ENCODE peak calls at places on chromosomes 5 and 9, in nine cellular contexts. Z is uterus, H is endothelial cell, V is astrocyte of the spinal cord, Q is kidney epithelial cell, U is GM10248, M is type B pancreatic cell, S is hepatocyte, X is thyroid gland. L is an unnamed sample.
A peak's percentile ranks its signal among the peaks of the same experiment; 100 is the strongest.

GRCh38 chr9:135788576-135789300 is 86.8 kb downstream of the KCNT1 start:
- DNase-seq in Z (no peak), H (no peak), V (no peak), Q (no peak), U (no peak), M (no peak), S (no peak), X (no peak), L (no peak)

GRCh38 chr9:113901196-113901818 is 25.2 kb downstream of the ZNF618 start:
- DNase-seq in Z (no peak), H (no peak), V (no peak), Q (no peak), U (no peak), M (no peak), S (no peak), X (no peak), L (no peak)

GRCh38 chr5:111252799-111253564 is 28.8 kb downstream of the CAMK4 start:
- DNase-seq in Z (no peak), H (no peak), V (no peak), Q (no peak), U (peak; percentile 59), M (no peak), S (no peak), X (no peak), L (no peak)

GRCh38 chr5:53480474-53481353 is at the start of gene FST:
- DNase-seq in Z (peak; percentile 15), H (peak; percentile 45), V (peak; percentile 44), Q (no peak), U (peak; percentile 38), M (peak; percentile 71), S (peak; percentile 66), X (peak; percentile 10), L (peak; percentile 72)

GRCh38 chr5:372911-373709 is 51.6 kb downstream of the AHRR start:
- DNase-seq in Z (no peak), H (no peak), V (no peak), Q (no peak), U (no peak), M (peak; percentile 70), S (no peak), X (no peak), L (peak; percentile 77)

GRCh38 chr9:20376780-20377179 is 245.5 kb downstream of the MLLT3 start:
- DNase-seq in Z (no peak), H (no peak), V (no peak), Q (no peak), U (no peak), M (no peak), S (no peak), X (no peak), L (no peak)

GRCh38 chr9:137757613-137758029 is 120.0 kb upstream of the CACNA1B start:
- DNase-seq in Z (no peak), H (no peak), V (peak; percentile 76), Q (peak; percentile 57), U (peak; percentile 45), M (no peak), S (no peak), X (no peak), L (no peak)

GRCh38 chr5:169272111-169272510 is 28.8 kb downstream of the SLIT3 start:
- DNase-seq in Z (no peak), H (no peak), V (no peak), Q (no peak), U (no peak), M (no peak), S (no peak), X (peak; percentile 25), L (no peak)

GRCh38 chr9:18338042-18338441 is 135.9 kb upstream of the ADAMTSL1 start:
- DNase-seq in Z (no peak), H (no peak), V (peak; percentile 91), Q (no peak), U (no peak), M (no peak), S (no peak), X (no peak), L (no peak)

GRCh38 chr5:43674536-43674935 is 71.6 kb downstream of the NNT start:
- DNase-seq in Z (no peak), H (no peak), V (no peak), Q (no peak), U (no peak), M (no peak), S (no peak), X (no peak), L (no peak)

GRCh38 chr5:93890657-93891056 is 149.3 kb upstream of the POU5F2 start:
- DNase-seq in Z (no peak), H (no peak), V (no peak), Q (no peak), U (no peak), M (no peak), S (peak; percentile 14), X (no peak), L (no peak)

GRCh38 chr9:20604561-20604960 is 17.7 kb downstream of the MLLT3 start:
- DNase-seq in Z (no peak), H (no peak), V (peak; percentile 67), Q (no peak), U (peak; percentile 20), M (no peak), S (no peak), X (no peak), L (no peak)

GRCh38 chr5:178483620-178484019 is 106.6 kb downstream of the COL23A1 start:
- DNase-seq in Z (no peak), H (no peak), V (no peak), Q (no peak), U (no peak), M (no peak), S (no peak), X (no peak), L (peak; percentile 86)

GRCh38 chr9:88041447-88041846 is 67.1 kb upstream of the CDK20 start:
- DNase-seq in Z (no peak), H (no peak), V (no peak), Q (no peak), U (no peak), M (no peak), S (peak; percentile 38), X (no peak), L (no peak)
- TF ChIP-seq CTCF in Z (peak; percentile 24), H (no peak), V (peak; percentile 44), Q (peak; percentile 20), U (no peak), M (peak; percentile 61), S (peak; percentile 73), X (no peak), L (no peak)

GRCh38 chr5:134524826-134525686 is at the start of gene JADE2:
- DNase-seq in Z (peak; percentile 77), H (no peak), V (peak; percentile 74), Q (no peak), U (peak; percentile 83), M (no peak), S (peak; percentile 84), X (peak; percentile 80), L (peak; percentile 96)

GRCh38 chr5:134526483-134527155 is 1.1 kb downstream of the JADE2 start:
- DNase-seq in Z (peak; percentile 82), H (peak; percentile 75), V (no peak), Q (no peak), U (peak; percentile 80), M (peak; percentile 83), S (peak; percentile 90), X (peak; percentile 81), L (peak; percentile 94)

GRCh38 chr5:134524219-134524825 is 1.1 kb upstream of the JADE2 start:
- DNase-seq in Z (peak; percentile 85), H (peak; percentile 46), V (peak; percentile 75), Q (no peak), U (peak; percentile 67), M (peak; percentile 80), S (peak; percentile 90), X (peak; percentile 89), L (peak; percentile 94)

GRCh38 chr5:134527156-134527960 is 1.9 kb downstream of the JADE2 start:
- DNase-seq in Z (peak; percentile 88), H (peak; percentile 88), V (peak; percentile 94), Q (peak; percentile 54), U (peak; percentile 88), M (peak; percentile 87), S (peak; percentile 93), X (peak; percentile 83), L (peak; percentile 96)

DNA sequence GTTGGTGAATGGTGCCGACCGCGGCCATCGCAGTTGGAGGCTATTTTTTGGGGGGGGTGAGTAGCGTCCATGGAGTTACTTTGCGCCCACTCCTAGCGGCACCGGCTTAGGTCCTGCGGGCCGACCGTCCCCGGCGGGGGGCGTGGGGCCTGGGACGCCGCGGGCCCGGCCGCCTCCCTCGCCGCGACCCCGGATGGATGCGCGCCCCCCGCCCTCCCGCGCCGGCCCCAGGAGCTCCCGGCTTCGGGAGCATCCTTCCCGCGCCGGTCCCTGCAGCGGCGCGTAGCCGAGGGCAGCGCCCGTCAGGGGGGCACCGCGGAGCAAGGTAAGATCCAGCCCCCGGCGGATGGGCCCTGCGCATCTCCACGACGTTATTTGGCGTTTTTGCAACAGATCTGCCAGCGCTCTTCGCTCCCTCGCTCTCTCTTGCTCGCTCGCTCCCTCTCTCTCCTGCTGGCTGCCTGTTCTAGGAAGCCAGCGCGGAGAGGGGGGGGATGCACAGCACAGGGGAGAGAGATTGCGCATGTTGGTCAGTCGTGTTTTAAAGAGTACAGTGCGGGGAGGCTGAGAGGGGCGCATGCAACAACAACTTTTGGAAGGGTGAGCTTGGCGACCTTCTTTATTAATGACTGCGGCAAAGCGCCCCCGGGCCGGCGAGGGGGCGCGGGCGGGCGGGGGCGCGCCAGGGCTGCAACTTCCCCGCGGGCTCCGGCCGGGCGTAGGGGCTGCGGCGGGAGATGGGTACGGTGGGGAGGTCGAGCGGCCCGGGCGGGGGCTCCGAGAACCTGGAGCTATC is 415 bp downstream of the JADE2 start:
- DNase-seq in Z (peak; percentile 79), H (peak; percentile 56), V (peak; percentile 86), Q (no peak), U (peak; percentile 55), M (peak; percentile 76), S (peak; percentile 89), X (peak; percentile 87), L (peak; percentile 92)
- TF ChIP-seq CTCF in Z (no peak), H (no peak), V (no peak), Q (no peak), U (no peak), M (no peak), S (peak; percentile 13), X (no peak), L (no peak)

GRCh38 chr9:10525972-10526371 is 86.8 kb downstream of the PTPRD start:
- DNase-seq in Z (no peak), H (no peak), V (no peak), Q (no peak), U (no peak), M (no peak), S (no peak), X (no peak), L (no peak)
- TF ChIP-seq CTCF in Z (no peak), H (peak; percentile 39), V (no peak), Q (peak; percentile 15), U (no peak), M (peak; percentile 37), S (no peak), X (no peak), L (no peak)

DNA sequence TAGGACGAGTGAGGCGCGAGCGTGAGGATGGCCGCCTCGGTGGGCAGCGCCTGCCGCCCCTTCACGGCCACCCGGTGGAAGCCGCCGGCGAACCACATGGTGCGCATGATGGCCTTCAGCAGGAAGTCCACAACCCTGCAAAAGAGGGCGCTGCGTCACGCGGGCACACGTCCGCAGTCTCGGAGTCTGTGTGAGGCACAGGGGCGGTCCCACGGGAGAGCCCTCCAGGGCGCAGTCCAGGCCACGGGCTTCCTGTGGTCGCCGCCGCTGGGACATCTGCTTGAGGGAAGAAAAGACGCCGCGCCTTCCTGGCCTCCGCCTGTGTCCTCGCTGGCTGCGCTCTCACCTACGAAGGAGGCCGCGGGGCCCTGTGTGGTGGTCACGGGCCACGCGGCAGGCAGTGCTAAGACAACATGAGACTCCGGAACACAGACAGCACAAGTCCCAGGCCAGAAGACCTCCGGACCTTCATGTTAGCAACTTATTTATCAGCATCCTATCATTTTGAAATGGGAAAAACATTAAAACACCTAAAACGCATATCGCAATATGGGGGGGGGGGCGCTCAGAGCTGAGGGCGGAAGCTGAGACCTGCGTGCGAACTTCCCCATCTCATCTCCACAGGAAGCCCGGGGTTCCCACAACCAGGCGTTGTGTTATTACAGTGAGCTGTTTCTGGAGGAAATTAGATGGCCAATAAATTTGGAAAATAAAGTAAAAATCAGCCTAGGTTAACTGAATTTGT is 28.8 kb downstream of the LPCAT1 start:
- DNase-seq in Z (no peak), H (no peak), V (no peak), Q (no peak), U (peak; percentile 75), M (no peak), S (no peak), X (no peak), L (peak; percentile 97)
- TF ChIP-seq CTCF in Z (no peak), H (no peak), V (no peak), Q (no peak), U (peak; percentile 43), M (no peak), S (no peak), X (no peak), L (peak; percentile 30)

L was measured in spleen.